ENCODE peak calls at places on chromosome 10, in six cellular contexts. J is tibial artery, C is heart left ventricle, Y is PC-9, L is tibial nerve, I is PC-3. Q is an unnamed sample. For H3K9me3, the result is how much of the 10 kb centered on the place peaks cover.

GRCh38 chr10:34815174-34816066 is at the start of gene PARD3:
- DNase-seq in J (peak), C (peak), Y (peak), L (peak), I (peak), Q (peak)

GRCh38 chr10:1074748-1075358 is 18.7 kb downstream of the WDR37 start:
- DNase-seq in J (no peak), C (no peak), Y (no peak), L (no peak), I (no peak), Q (no peak)

GRCh38 chr10:79031723-79032122 is 37.0 kb upstream of the ZMIZ1 start:
- DNase-seq in J (peak), C (no peak), Y (no peak), L (no peak), I (no peak), Q (no peak)

GRCh38 chr10:116947838-116948529 is 57.0 kb downstream of the SHTN1 start:
- DNase-seq in J (no peak), C (no peak), Y (peak), L (no peak), I (peak), Q (no peak)

GRCh38 chr10:117216028-117216427 is 18.7 kb downstream of the KCNK18 start:
- DNase-seq in J (no peak), C (no peak), Y (no peak), L (no peak), I (no peak), Q (no peak)

GRCh38 chr10:18202600-18203150 is 62.5 kb downstream of the CACNB2 start:
- DNase-seq in J (no peak), C (no peak), Y (no peak), L (no peak), I (no peak), Q (no peak)

GRCh38 chr10:56605043-56605442 is 244.0 kb upstream of the ZWINT start:
- DNase-seq in J (no peak), C (no peak), Y (no peak), L (no peak), I (no peak), Q (peak)

GRCh38 chr10:68080853-68081431 is 5.9 kb upstream of the HERC4 start:
- DNase-seq in J (no peak), C (no peak), Y (no peak), L (no peak), I (peak), Q (no peak)

GRCh38 chr10:72186633-72187330 is 29.0 kb upstream of the ANAPC16 start:
- DNase-seq in J (no peak), C (no peak), Y (no peak), L (no peak), I (no peak), Q (no peak)

GRCh38 chr10:15744217-15744865 is 24.6 kb upstream of the ITGA8 start:
- DNase-seq in J (no peak), C (no peak), Y (peak), L (no peak), I (peak), Q (peak)

GRCh38 chr10:114716811-114717404 is 58.8 kb upstream of the ABLIM1 start:
- DNase-seq in J (no peak), C (no peak), Y (no peak), L (no peak), I (no peak), Q (no peak)

GRCh38 chr10:782751-783648 is 93.5 kb upstream of the DIP2C start:
- DNase-seq in J (peak), C (no peak), Y (no peak), L (no peak), I (no peak), Q (no peak)

GRCh38 chr10:9294865-9295264 is 1240.4 kb downstream of the GATA3 start:
- DNase-seq in J (no peak), C (no peak), Y (no peak), L (no peak), I (no peak), Q (no peak)

GRCh38 chr10:32372000-32372875 is 25.3 kb upstream of the EPC1 start:
- DNase-seq in J (no peak), C (no peak), Y (no peak), L (no peak), I (peak), Q (no peak)

GRCh38 chr10:10591682-10592412 is 425.8 kb upstream of the CELF2 start:
- DNase-seq in J (no peak), C (no peak), Y (no peak), L (no peak), I (no peak), Q (no peak)

GRCh38 chr10:235921-236320 is 100.7 kb downstream of the ZMYND11 start:
- DNase-seq in J (no peak), C (no peak), Y (no peak), L (no peak), I (no peak), Q (no peak)

GRCh38 chr10:119817991-119818888 is 54.4 kb downstream of the MCMBP start:
- DNase-seq in J (peak), C (peak), Y (no peak), L (peak), I (no peak), Q (no peak)

GRCh38 chr10:58715056-58715455 is 202.4 kb downstream of the BICC1 start:
- DNase-seq in J (no peak), C (no peak), Y (no peak), L (no peak), I (no peak), Q (no peak)

GRCh38 chr10:30553625-30554442 is 75.7 kb downstream of the LYZL2 start:
- DNase-seq in J (peak), C (peak), Y (peak), L (peak), I (peak), Q (no peak)

GRCh38 chr10:106136175-106136574 is 1028.3 kb downstream of the SORCS1 start:
- DNase-seq in J (no peak), C (no peak), Y (no peak), L (no peak), I (peak), Q (no peak)

GRCh38 chr10:104262055-104262454 is 6.9 kb upstream of the GSTO2 start:
- DNase-seq in J (no peak), C (peak), Y (no peak), L (no peak), I (no peak), Q (no peak)

GRCh38 chr10:77857272-77857671 is 69.3 kb downstream of the DLG5 start:
- DNase-seq in J (no peak), C (no peak), Y (peak), L (no peak), I (peak), Q (no peak)

GRCh38 chr10:11159543-11160215 is 142.0 kb downstream of the CELF2 start:
- DNase-seq in J (no peak), C (no peak), Y (no peak), L (no peak), I (no peak), Q (no peak)

GRCh38 chr10:104339469-104340098 is 1.3 kb upstream of the ITPRIP start:
- DNase-seq in J (no peak), C (no peak), Y (no peak), L (no peak), I (peak), Q (no peak)

GRCh38 chr10:32982293-32982709 is 24.3 kb upstream of the ITGB1 start:
- DNase-seq in J (no peak), C (no peak), Y (no peak), L (no peak), I (peak), Q (no peak)

GRCh38 chr10:60521974-60522405 is 132.3 kb upstream of the ANK3 start:
- DNase-seq in J (no peak), C (peak), Y (peak), L (no peak), I (peak), Q (no peak)

GRCh38 chr10:110576220-110576619 is 8.7 kb downstream of the SMC3 start:
- DNase-seq in J (no peak), C (no peak), Y (no peak), L (no peak), I (peak), Q (no peak)

GRCh38 chr10:97894092-97894491 is 44.4 kb downstream of the GOLGA7B start:
- DNase-seq in J (no peak), C (no peak), Y (no peak), L (no peak), I (no peak), Q (no peak)

GRCh38 chr10:69022611-69023010 is 34.0 kb downstream of the KIFBP start:
- DNase-seq in J (no peak), C (no peak), Y (no peak), L (no peak), I (no peak), Q (no peak)

GRCh38 chr10:49419005-49419404 is 23.1 kb upstream of the DRGX start:
- DNase-seq in J (no peak), C (no peak), Y (peak), L (no peak), I (peak), Q (no peak)
- H3K27ac ChIP-seq in J (no peak), C (no peak), Y (peak), L (no peak), I (peak), Q (no peak)

GRCh38 chr10:133212853-133213494 is 17.0 kb upstream of the UTF1 start:
- DNase-seq in J (no peak), C (peak), Y (no peak), L (no peak), I (no peak), Q (no peak)
- H3K9me3 ChIP-seq in J (under half), C (under half), Y (under half), L (under half), I (under half), Q (under half)

DNA sequence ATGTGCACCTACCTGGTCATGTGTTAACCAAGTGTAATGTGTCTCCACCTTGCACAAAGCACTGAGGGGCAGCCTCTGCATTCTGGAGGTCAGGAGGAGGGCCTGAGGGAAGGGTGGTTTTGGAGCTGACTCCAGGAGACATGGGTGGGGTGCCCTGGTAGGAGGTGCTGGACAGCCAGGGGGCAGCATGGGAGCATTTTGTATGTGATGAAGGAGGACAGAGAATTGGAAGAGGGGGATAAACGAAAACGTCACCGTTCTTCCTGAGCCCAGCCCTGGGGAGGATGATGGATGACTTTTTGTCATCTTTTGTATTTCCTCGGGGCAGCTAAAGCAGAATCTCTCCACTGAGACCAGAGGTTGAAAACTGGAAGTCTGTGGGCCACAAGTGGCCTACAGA is 242.3 kb downstream of the VTI1A start:
- DNase-seq in J (peak), C (no peak), Y (peak), L (no peak), I (peak), Q (peak)
- TF ChIP-seq CTCF in J (peak), C (peak), Y (no peak), L (no peak), I (peak), Q (peak)

GRCh38 chr10:17051851-17052250 is 77.8 kb downstream of the CUBN start:
- DNase-seq in J (no peak), C (no peak), Y (no peak), L (no peak), I (no peak), Q (no peak)

GRCh38 chr10:17043586-17043985 is 86.0 kb downstream of the CUBN start:
- DNase-seq in J (no peak), C (no peak), Y (no peak), L (no peak), I (no peak), Q (no peak)

GRCh38 chr10:17046989-17047388 is 82.6 kb downstream of the CUBN start:
- DNase-seq in J (no peak), C (no peak), Y (no peak), L (no peak), I (no peak), Q (no peak)

GRCh38 chr10:17049195-17049594 is 80.4 kb downstream of the CUBN start:
- DNase-seq in J (no peak), C (no peak), Y (no peak), L (no peak), I (no peak), Q (no peak)

DNA sequence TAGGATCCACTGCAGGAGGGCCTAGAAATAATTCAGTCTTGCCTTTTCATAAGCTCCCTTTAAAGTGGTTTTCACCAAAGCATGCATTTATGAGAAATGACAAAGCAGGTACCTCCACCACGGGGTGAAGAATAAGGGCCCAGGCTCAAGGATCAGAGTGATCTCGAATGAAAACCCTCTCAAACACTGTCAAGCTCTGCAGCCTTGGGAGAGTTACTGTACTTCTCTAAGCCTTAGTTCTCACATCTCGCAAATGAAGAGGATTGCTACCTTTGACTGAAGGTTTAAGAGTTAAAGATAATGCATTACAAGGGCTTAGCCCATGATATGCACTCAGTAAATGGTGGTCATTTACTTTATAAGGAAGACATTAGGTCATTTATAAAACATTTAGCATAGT is 81.7 kb downstream of the CUBN start:
- DNase-seq in J (no peak), C (no peak), Y (no peak), L (no peak), I (no peak), Q (no peak)
- H3K27ac ChIP-seq in J (no peak), C (no peak), Y (no peak), L (no peak), I (no peak), Q (no peak)

DNA sequence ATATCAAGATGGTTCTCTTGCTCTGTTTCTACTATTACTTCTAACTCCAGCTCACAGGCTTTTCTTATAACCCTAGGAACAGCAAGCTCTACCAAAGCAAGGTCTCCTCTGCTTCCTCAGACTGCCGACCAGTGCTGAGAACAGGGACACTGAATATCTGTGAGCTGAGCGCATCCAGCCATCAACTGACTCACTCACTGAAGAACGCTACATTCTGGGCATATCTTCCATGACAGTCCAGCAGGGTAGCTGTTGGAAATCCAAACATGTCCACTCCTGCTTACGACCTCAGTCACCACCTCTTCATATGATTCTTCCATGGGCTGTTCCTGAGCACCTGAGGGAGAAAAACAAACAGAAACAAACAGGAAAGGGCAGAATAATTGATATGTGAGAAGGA is 2.8 kb downstream of the ZNF32 start:
- DNase-seq in J (no peak), C (no peak), Y (no peak), L (no peak), I (no peak), Q (no peak)
- H3K9me3 ChIP-seq in J (half or more), C (half or more), Y (under half), L (under half), I (under half), Q (under half)

GRCh38 chr10:5310914-5311313 is 53.9 kb upstream of the UCN3 start:
- DNase-seq in J (no peak), C (no peak), Y (no peak), L (no peak), I (no peak), Q (no peak)

GRCh38 chr10:5303504-5303903 is 61.3 kb upstream of the UCN3 start:
- DNase-seq in J (no peak), C (no peak), Y (no peak), L (no peak), I (no peak), Q (no peak)

GRCh38 chr10:5299950-5300349 is 64.8 kb upstream of the UCN3 start:
- DNase-seq in J (no peak), C (no peak), Y (no peak), L (no peak), I (no peak), Q (no peak)

GRCh38 chr10:5305374-5305773 is 59.4 kb upstream of the UCN3 start:
- DNase-seq in J (no peak), C (no peak), Y (no peak), L (no peak), I (no peak), Q (no peak)
- TF ChIP-seq CTCF in J (peak), C (no peak), Y (no peak), L (no peak), I (no peak), Q (no peak)

GRCh38 chr10:4080225-4080624 is 295.2 kb upstream of the KLF6 start:
- DNase-seq in J (no peak), C (no peak), Y (no peak), L (no peak), I (no peak), Q (no peak)

GRCh38 chr10:4081691-4082111 is 296.7 kb upstream of the KLF6 start:
- DNase-seq in J (peak), C (peak), Y (no peak), L (no peak), I (no peak), Q (no peak)

GRCh38 chr10:4077804-4078203 is 292.8 kb upstream of the KLF6 start:
- DNase-seq in J (no peak), C (no peak), Y (no peak), L (no peak), I (no peak), Q (no peak)

GRCh38 chr10:4082851-4083250 is 297.8 kb upstream of the KLF6 start:
- DNase-seq in J (no peak), C (no peak), Y (no peak), L (no peak), I (no peak), Q (no peak)

DNA sequence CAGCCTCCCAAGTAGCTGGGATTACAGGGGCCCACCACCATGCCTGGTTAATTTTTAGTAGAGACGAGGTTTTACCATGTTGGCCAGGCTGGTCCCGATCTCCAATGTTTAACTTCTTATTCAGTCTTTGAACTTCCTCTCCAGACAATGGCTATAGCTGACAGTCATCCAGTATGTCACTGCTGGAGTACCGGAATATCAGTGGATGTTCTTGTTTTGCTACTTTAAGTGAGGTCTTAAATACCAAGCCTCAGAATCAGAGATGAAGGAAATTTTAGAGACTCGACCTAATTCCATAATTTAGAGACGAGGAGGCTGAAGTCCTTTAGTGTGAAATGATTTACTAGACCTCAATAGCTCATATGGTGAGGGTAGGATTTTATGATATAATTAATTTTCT is 294.8 kb upstream of the KLF6 start:
- DNase-seq in J (no peak), C (no peak), Y (no peak), L (no peak), I (no peak), Q (no peak)
- H3K27ac ChIP-seq in J (no peak), C (peak), Y (no peak), L (no peak), I (no peak), Q (no peak)

DNA sequence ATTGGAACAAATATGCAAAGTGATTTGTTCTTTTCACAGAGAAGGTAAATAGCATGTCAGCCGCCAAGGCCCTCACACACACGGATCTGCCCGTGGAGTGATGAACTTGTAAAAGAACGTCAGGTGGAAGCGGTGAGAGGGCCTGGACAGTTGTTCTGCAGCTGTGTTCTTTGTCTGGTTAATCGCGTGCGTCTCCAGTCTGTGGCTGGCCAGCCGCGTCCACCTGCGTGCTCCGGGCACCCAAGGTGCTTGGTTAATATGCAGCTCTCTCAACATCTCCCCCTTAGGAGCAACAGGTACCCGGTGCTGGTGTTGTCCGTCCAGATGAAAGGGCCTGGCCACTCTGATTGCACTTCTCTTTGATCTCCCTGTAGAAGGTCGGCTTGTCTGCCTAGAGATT is 162.9 kb downstream of the MGMT start:
- DNase-seq in J (no peak), C (no peak), Y (no peak), L (no peak), I (no peak), Q (no peak)
- H3K9me3 ChIP-seq in J (under half), C (under half), Y (under half), L (under half), I (under half), Q (under half)

DNA sequence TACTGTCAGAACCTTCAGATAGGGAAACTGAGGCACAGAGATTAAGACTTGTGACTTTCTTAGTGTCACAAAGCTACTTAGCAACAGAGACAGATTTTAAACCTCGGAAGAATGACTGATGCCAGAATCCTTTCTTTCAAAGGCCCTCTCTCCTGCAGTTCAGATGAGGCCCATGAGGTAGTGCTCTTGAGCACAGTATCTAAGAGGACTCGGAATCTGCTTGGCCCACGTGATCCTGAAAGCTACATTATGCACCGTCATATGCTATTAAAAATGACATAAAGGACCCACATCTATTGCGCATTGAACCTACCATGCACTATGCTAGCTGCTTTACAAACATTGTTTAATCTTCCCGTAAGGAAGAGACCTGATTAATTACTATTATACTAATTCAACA is 355.9 kb downstream of the SFMBT2 start:
- DNase-seq in J (no peak), C (no peak), Y (no peak), L (no peak), I (peak), Q (no peak)
- TF ChIP-seq CTCF in J (no peak), C (no peak), Y (no peak), L (no peak), I (peak), Q (no peak)